ENCODE peak calls at places on chromosomes 13 and 19, in four cellular contexts. F, U, K and M are unnamed samples.

GRCh38 chr13:23679214-23679613 is 109.0 kb downstream of the TNFRSF19 start:
- DNase-seq in U (no peak), K (peak; percentile 85), F (no peak), M (no peak)

GRCh38 chr19:6068711-6069110 is 41.6 kb downstream of the RFX2 start:
- DNase-seq in U (no peak), K (no peak), F (no peak), M (no peak)

GRCh38 chr19:7928741-7929701 is 3.1 kb upstream of the CTXN1 start:
- DNase-seq in F (peak; percentile 61), U (peak; percentile 53), K (peak; percentile 53), M (peak; percentile 74)

GRCh38 chr13:76769238-76769859 is 116.9 kb downstream of the KCTD12 start:
- DNase-seq in U (no peak), F (no peak), K (no peak), M (no peak)

GRCh38 chr13:106503730-106504129 is 31.7 kb downstream of the EFNB2 start:
- DNase-seq in F (no peak), U (no peak), K (no peak), M (no peak)

GRCh38 chr13:27080018-27080948 is 91.3 kb downstream of the USP12 start:
- DNase-seq in F (no peak), U (no peak), K (no peak), M (no peak)

GRCh38 chr19:32317045-32317444 is 28.4 kb upstream of the ZNF507 start:
- DNase-seq in U (no peak), F (no peak), K (no peak), M (no peak)

GRCh38 chr13:97385854-97386253 is 48.1 kb upstream of the RAP2A start:
- DNase-seq in K (no peak), F (no peak), U (no peak), M (no peak)

GRCh38 chr13:113291997-113292862 is 4.8 kb upstream of the LAMP1 start:
- DNase-seq in F (peak; percentile 66), U (no peak), K (no peak), M (peak; percentile 20)

GRCh38 chr19:3250675-3251074 is 26.2 kb downstream of the CELF5 start:
- DNase-seq in K (no peak), F (no peak), U (peak; percentile 7), M (no peak)

GRCh38 chr19:46697142-46697960 is 19.6 kb downstream of the PRKD2 start:
- DNase-seq in K (peak; percentile 29), U (no peak), F (peak; percentile 96), M (peak; percentile 31)

GRCh38 chr13:46721054-46721453 is 75.9 kb downstream of the ESD start:
- DNase-seq in F (no peak), U (peak; percentile 21), K (no peak), M (no peak)

GRCh38 chr19:19997656-19998268 is 41.5 kb downstream of the ZNF682 start:
- DNase-seq in K (no peak), U (peak; percentile 2), F (no peak), M (no peak)

GRCh38 chr13:50916701-50917184 is 7.2 kb downstream of the RNASEH2B start:
- DNase-seq in U (no peak), K (no peak), F (peak; percentile 50), M (peak; percentile 33)

GRCh38 chr19:39270091-39270871 is 2.1 kb downstream of the IFNL2 start:
- DNase-seq in U (no peak), F (no peak), K (no peak), M (no peak)

GRCh38 chr13:78609464-78610205 is 6.3 kb upstream of the POU4F1 start:
- DNase-seq in U (no peak), K (no peak), F (no peak), M (no peak)
- H3K4me3 ChIP-seq in U (no peak overlapping the region), K (peak overlapping the region; percentile 29), F (peak overlapping the region; percentile 62), M (peak overlapping the region; percentile 41)

DNA sequence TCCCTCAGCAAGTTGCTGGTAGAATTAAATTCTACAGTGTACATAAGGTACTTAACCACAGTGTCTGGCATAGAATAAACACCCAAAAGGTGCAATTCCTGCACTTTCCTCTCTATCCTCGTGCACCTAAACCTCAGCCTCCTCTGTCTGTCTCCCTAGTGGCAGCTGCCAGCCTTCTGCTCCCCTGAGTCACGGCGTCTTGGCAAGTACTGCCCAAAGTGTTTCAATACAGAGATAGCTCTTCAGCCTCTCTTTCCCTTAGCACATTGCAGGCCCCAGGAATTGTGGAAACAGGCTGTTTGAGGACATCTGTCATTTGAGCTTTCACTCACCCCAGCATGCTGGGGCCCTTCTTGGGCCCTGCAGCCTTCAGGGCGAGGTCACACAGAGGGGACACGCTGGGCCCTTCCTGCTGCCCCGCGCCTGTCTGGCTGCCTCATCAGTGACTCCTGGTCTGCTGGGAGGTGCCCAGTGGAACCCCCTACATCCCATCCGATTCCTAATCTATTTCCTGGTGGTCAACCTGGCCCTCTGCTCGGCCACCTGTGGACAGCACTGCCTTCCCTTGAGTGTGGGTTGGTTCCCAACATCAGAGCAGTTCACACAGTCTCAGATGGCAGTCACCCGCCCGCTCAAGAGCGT is 19.3 kb downstream of the COL4A2 start:
- DNase-seq in K (no peak), F (no peak), U (no peak), M (no peak)
- TF ChIP-seq CTCF in K (no peak), F (no peak), U (no peak), M (no peak)

DNA sequence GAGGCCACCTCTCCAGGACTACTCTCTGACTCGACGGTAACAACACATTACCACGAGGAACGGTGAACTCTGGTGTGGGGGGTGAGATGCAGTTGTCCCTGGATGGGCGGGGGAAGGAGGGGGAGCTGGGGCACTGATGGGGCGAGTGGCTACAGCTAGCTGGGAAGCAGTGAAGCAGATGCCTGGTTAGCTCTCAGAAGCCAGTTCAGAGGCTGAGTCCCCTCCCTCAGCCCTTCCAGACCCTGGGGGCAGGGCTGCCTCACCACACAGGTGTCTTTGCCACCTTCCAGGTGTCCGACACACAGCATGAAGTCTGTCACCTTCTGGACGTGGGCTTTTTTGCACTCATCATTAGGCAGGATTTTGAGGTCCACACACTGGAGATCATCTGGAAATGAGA is 4.0 kb downstream of the KLK1 start:
- DNase-seq in U (no peak), F (no peak), K (no peak), M (no peak)
- H3K27me3 ChIP-seq in U (peaks cover 25% of the 10 kb centered on the region), F (peaks cover 75% of the 10 kb centered on the region), K (peaks cover 48% of the 10 kb centered on the region), M (no peaks in the 10 kb centered on the region)

DNA sequence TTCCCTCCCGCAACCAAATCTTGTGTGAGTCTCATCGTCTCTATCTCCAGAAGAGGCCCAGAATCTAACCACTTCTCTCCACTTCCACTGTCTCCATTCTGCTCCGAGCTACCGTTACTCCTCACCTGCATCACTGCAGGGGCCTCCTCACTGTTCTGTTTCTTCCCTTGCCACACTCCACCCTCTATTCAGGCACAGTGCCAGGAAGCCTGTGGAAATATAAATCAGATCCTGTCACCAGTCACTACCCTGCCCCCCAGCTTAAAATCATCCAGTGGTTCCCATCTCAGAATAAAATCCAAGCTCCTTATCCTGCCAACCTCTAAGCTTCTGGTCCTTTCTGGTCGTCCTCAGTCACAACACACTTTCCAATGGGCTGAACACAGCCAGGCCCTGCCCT is 24.1 kb downstream of the ZNF175 start:
- DNase-seq in F (no peak), K (no peak), U (no peak), M (no peak)
- H3K4me3 ChIP-seq in F (peak overlapping the region; percentile 79), K (no peak overlapping the region), U (peak overlapping the region; percentile 98), M (peak overlapping the region; percentile 83)

DNA sequence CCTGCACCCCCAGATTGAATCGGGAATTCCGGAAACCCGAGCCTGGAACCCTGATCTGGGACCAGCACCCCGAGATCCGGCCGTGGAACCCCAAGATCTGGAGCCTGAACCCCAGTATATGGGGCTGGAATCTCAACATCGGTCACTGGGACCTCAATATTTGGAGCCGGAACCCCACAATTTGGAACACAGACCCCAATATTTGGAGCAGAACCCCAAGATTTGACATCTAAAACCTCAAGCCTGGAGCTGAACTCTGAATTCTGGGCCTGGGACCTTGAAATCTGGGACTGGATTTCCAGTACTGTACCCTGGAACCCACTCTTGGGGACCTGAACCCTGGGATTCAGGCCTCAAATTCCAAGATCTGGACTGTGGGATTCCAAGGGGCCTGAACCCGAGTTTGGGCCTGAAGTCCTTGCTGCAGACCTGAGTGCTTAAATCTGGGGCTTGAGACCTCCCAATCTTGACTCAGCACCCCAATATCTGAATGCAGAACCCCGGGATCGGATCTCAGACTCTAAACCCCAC is 629 bp downstream of the LRFN3 start:
- DNase-seq in F (no peak), U (no peak), K (no peak), M (no peak)
- TF ChIP-seq CTCF in F (no peak), U (no peak), K (no peak), M (no peak)

GRCh38 chr19:50462970-50463369 is 13.3 kb upstream of the EMC10 start:
- DNase-seq in F (no peak), U (no peak), K (no peak), M (no peak)
- H3K27me3 ChIP-seq in F (peaks cover 19% of the 10 kb centered on the region), U (no peaks in the 10 kb centered on the region), K (peaks cover 15% of the 10 kb centered on the region), M (no peaks in the 10 kb centered on the region)

GRCh38 chr19:45509692-45510015 is 2.4 kb downstream of the VASP start:
- DNase-seq in F (no peak), K (no peak), U (no peak), M (no peak)
- H3K4me3 ChIP-seq in F (peak overlapping the region; percentile 100), K (peak overlapping the region; percentile 85), U (peak overlapping the region; percentile 90), M (peak overlapping the region; percentile 79)

GRCh38 chr19:55432355-55432959 is 10.6 kb downstream of the SHISA7 start:
- DNase-seq in K (no peak), U (no peak), F (no peak), M (no peak)
- TF ChIP-seq CTCF in K (no peak), U (no peak), F (no peak), M (no peak)